ENCODE peak calls at places on chromosomes 12 and 14, in nine cellular contexts. A, E, D, Z, S, G, Q, T and R are unnamed samples.

GRCh38 chr14:80213602-80214001 is 2.3 kb upstream of the DIO2 start:
- DNase-seq in Z (peak; percentile 30), A (peak; percentile 41), E (peak; percentile 22), G (peak; percentile 47), S (no peak), Q (peak; percentile 89), D (no peak), T (peak; percentile 24), R (peak; percentile 61)

GRCh38 chr14:59254911-59255545 is 66.6 kb downstream of the DAAM1 start:
- DNase-seq in T (no peak), Q (peak; percentile 90), A (no peak), D (no peak), E (peak; percentile 13), G (peak; percentile 77), Z (no peak), S (no peak), R (no peak)

GRCh38 chr14:90355540-90356518 is 24.1 kb upstream of the NRDE2 start:
- DNase-seq in T (no peak), S (no peak), E (no peak), G (no peak), Z (no peak), Q (no peak), D (no peak), A (no peak), R (no peak)

GRCh38 chr14:99716091-99716849 is 32.2 kb downstream of the CYP46A1 start:
- DNase-seq in D (no peak), Z (no peak), A (no peak), T (no peak), Q (no peak), E (peak; percentile 10), G (no peak), S (no peak), R (no peak)

GRCh38 chr12:108425238-108425795 is 86.2 kb upstream of the CMKLR1 start:
- DNase-seq in Q (peak; percentile 13), A (no peak), S (no peak), G (no peak), Z (no peak), D (no peak), T (no peak), E (no peak), R (no peak)

GRCh38 chr14:89466460-89466859 is 49.4 kb upstream of the FOXN3 start:
- DNase-seq in A (no peak), Q (no peak), S (no peak), D (no peak), G (no peak), Z (no peak), T (no peak), E (peak; percentile 30), R (no peak)

GRCh38 chr12:108611884-108612415 is 14.1 kb upstream of the TMEM119 start:
- DNase-seq in G (no peak), A (no peak), Q (peak; percentile 64), D (no peak), Z (no peak), T (no peak), E (no peak), S (no peak), R (peak; percentile 39)

GRCh38 chr12:93892431-93893210 is 215.4 kb downstream of the CRADD start:
- DNase-seq in G (no peak), A (no peak), Q (no peak), Z (no peak), E (no peak), D (no peak), S (no peak), T (peak; percentile 29), R (no peak)

GRCh38 chr14:37491076-37491475 is 104.0 kb downstream of the FOXA1 start:
- DNase-seq in G (no peak), E (no peak), Z (no peak), T (no peak), Q (no peak), D (no peak), A (no peak), S (no peak), R (no peak)

GRCh38 chr12:6953417-6954315 is 2.5 kb downstream of the PTPN6 start:
- DNase-seq in Q (peak; percentile 79), Z (no peak), T (peak; percentile 69), D (peak; percentile 86), E (peak; percentile 80), G (peak; percentile 65), A (peak; percentile 54), S (peak; percentile 95), R (no peak)

GRCh38 chr12:93460882-93461281 is 6.4 kb upstream of the MRPL42 start:
- DNase-seq in D (no peak), Q (no peak), E (no peak), Z (no peak), T (no peak), G (no peak), A (no peak), S (no peak), R (no peak)

GRCh38 chr14:101820283-101820798 is 58.8 kb downstream of the PPP2R5C start:
- DNase-seq in T (no peak), A (no peak), G (no peak), D (no peak), E (peak; percentile 43), Q (no peak), Z (no peak), S (peak; percentile 65), R (no peak)

GRCh38 chr14:100110801-100111200 is 45.6 kb downstream of the EVL start:
- DNase-seq in T (no peak), Q (no peak), A (no peak), E (no peak), D (peak; percentile 20), G (no peak), Z (no peak), S (no peak), R (no peak)

GRCh38 chr12:96015672-96016071 is 19.5 kb upstream of the HAL start:
- DNase-seq in T (peak; percentile 44), Q (peak; percentile 56), D (no peak), G (no peak), Z (no peak), S (no peak), E (no peak), A (peak; percentile 32), R (peak; percentile 49)

GRCh38 chr14:61774861-61775260 is 12.6 kb downstream of the SNAPC1 start:
- DNase-seq in T (no peak), D (no peak), E (no peak), Z (no peak), Q (no peak), S (no peak), A (no peak), G (no peak), R (no peak)

GRCh38 chr12:112942572-112942971 is 4.3 kb downstream of the OAS3 start:
- DNase-seq in S (no peak), T (no peak), Q (no peak), D (no peak), Z (no peak), A (no peak), E (no peak), G (no peak), R (no peak)

GRCh38 chr12:10940389-10940788 is 1.3 kb upstream of the TAS2R14 start:
- DNase-seq in Z (peak; percentile 4), D (no peak), A (no peak), T (no peak), G (no peak), Q (peak; percentile 57), S (no peak), E (no peak), R (peak; percentile 5)

GRCh38 chr14:31261859-31262739 is 54.5 kb upstream of the HECTD1 start:
- DNase-seq in Q (peak; percentile 63), Z (no peak), T (peak; percentile 41), S (peak; percentile 37), E (no peak), A (peak; percentile 75), G (peak; percentile 74), D (no peak), R (peak; percentile 29)

GRCh38 chr12:49298160-49298559 is 3.2 kb downstream of the PRPH start:
- DNase-seq in A (no peak), Q (no peak), E (peak; percentile 25), D (no peak), G (no peak), S (no peak), T (no peak), Z (no peak), R (peak; percentile 52)

GRCh38 chr14:61322011-61322798 is 826 bp downstream of the PRKCH start:
- DNase-seq in G (no peak), A (peak; percentile 73), Q (no peak), S (no peak), D (peak; percentile 90), Z (no peak), T (peak; percentile 39), E (no peak), R (peak; percentile 67)

GRCh38 chr12:131221061-131221945 is 267.6 kb downstream of the ADGRD1 start:
- DNase-seq in E (no peak), A (no peak), S (no peak), Z (no peak), G (no peak), T (no peak), D (no peak), Q (no peak), R (no peak)

GRCh38 chr12:77032406-77032805 is 33.0 kb downstream of the E2F7 start:
- DNase-seq in Z (no peak), T (no peak), E (no peak), D (no peak), Q (no peak), A (no peak), S (no peak), G (no peak), R (no peak)

DNA sequence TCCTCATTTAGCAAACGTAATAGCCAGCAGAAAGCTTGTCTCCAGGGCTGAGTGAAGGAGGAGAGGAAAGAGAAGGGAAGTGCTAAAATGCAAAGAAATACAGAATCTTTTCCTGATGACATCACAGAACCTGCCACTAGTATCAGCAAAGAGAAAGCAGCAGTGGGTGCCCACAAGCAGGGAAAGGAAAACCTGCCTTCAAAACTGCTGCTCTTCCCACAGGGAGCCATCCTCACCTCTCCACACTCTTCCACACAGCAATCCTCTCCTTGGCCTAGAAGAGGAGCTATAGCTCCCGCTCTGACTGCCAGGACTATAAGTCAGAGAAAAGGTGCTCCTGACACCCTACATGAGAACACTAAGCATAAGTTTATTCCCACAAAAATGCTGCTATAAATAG is 11.3 kb downstream of the MED13L start:
- DNase-seq in T (no peak), A (no peak), Z (no peak), D (no peak), S (no peak), E (no peak), Q (no peak), G (no peak), R (no peak)
- TF ChIP-seq CTCF in T (no peak), A (no peak), Z (no peak), D (no peak), S (no peak), E (no peak), Q (peak; percentile 16), G (no peak), R (no peak)

GRCh38 chr12:71250186-71250585 is 92.4 kb upstream of the TSPAN8 start:
- DNase-seq in G (no peak), S (no peak), E (no peak), Q (no peak), T (no peak), Z (no peak), D (no peak), A (no peak), R (no peak)
- TF ChIP-seq CTCF in G (no peak), S (no peak), E (no peak), Q (no peak), T (no peak), Z (no peak), D (no peak), A (no peak), R (no peak)

GRCh38 chr14:70714055-70714550 is 72.4 kb downstream of the TTC9 start:
- DNase-seq in E (peak; percentile 38), Q (peak; percentile 73), T (peak; percentile 38), Z (peak; percentile 39), D (no peak), G (no peak), S (peak; percentile 50), A (peak; percentile 47), R (peak; percentile 57)
- TF ChIP-seq CTCF in E (peak; percentile 54), Q (peak; percentile 61), T (peak; percentile 78), Z (peak; percentile 46), D (peak; percentile 71), G (peak; percentile 58), S (peak; percentile 42), A (no peak), R (peak; percentile 49)

GRCh38 chr14:40280652-40281051 is 848.4 kb upstream of the FBXO33 start:
- DNase-seq in T (no peak), E (no peak), Z (no peak), S (no peak), A (no peak), D (no peak), G (no peak), Q (no peak), R (no peak)
- TF ChIP-seq CTCF in T (no peak), E (no peak), Z (no peak), S (no peak), A (no peak), D (no peak), G (no peak), Q (no peak), R (no peak)